ENCODE peak calls at places on chromosomes 5 and 9, in eight cellular contexts. O, Y, V, G, B, P, N and J are unnamed samples.

GRCh38 chr5:134406390-134406789 is 5.3 kb downstream of the CDKN2AIPNL start:
- DNase-seq in B (peak), V (no peak), G (no peak), N (no peak), Y (no peak), O (no peak), P (no peak), J (no peak)

GRCh38 chr5:139272471-139273321 is 20.8 kb upstream of the MATR3 start:
- DNase-seq in V (peak), B (peak), G (no peak), Y (peak), N (peak), P (peak), O (no peak), J (peak)

GRCh38 chr5:2658421-2658820 is 93.1 kb downstream of the IRX2 start:
- DNase-seq in P (no peak), B (peak), N (no peak), V (no peak), O (no peak), G (no peak), Y (no peak), J (no peak)

GRCh38 chr5:18977880-18978279 is 1010.1 kb downstream of the CDH18 start:
- DNase-seq in P (no peak), G (no peak), O (no peak), Y (no peak), B (no peak), V (no peak), N (no peak), J (no peak)

GRCh38 chr5:107704686-107705389 is 34.1 kb upstream of the EFNA5 start:
- DNase-seq in O (no peak), N (no peak), V (peak), B (peak), G (no peak), Y (no peak), P (no peak), J (no peak)

GRCh38 chr5:75168026-75168750 is 68.5 kb downstream of the ANKRD31 start:
- DNase-seq in G (no peak), Y (no peak), P (no peak), B (no peak), V (no peak), O (no peak), N (no peak), J (no peak)

GRCh38 chr9:4986783-4987182 is 1.7 kb downstream of the JAK2 start:
- DNase-seq in G (no peak), P (no peak), V (no peak), B (no peak), O (no peak), N (no peak), Y (no peak), J (no peak)

GRCh38 chr9:30522486-30522885 is 1862.0 kb upstream of the ACO1 start:
- DNase-seq in V (no peak), Y (no peak), N (no peak), B (no peak), G (no peak), O (no peak), P (no peak), J (no peak)

GRCh38 chr5:134582941-134583340 is 49.7 kb downstream of the SAR1B start:
- DNase-seq in N (no peak), B (no peak), O (no peak), V (no peak), P (no peak), G (no peak), Y (no peak), J (no peak)

GRCh38 chr5:316210-317085 is 5.1 kb upstream of the AHRR start:
- DNase-seq in N (no peak), G (no peak), B (no peak), Y (no peak), V (no peak), P (no peak), O (no peak), J (no peak)

GRCh38 chr5:156383510-156383909 is 56.5 kb downstream of the SGCD start:
- DNase-seq in B (peak), V (peak), Y (no peak), O (no peak), P (no peak), N (peak), G (no peak), J (no peak)

GRCh38 chr5:172765766-172766286 is 5.2 kb downstream of the DUSP1 start:
- DNase-seq in N (peak), G (no peak), B (peak), V (peak), P (no peak), Y (peak), O (no peak), J (no peak)

GRCh38 chr9:76310577-76310976 is 83.6 kb downstream of the RFK start:
- DNase-seq in V (no peak), Y (no peak), P (no peak), G (no peak), N (no peak), B (no peak), O (no peak), J (no peak)

GRCh38 chr5:15009420-15009819 is 137.8 kb upstream of the ANKH start:
- DNase-seq in Y (peak), P (no peak), O (no peak), B (peak), V (peak), N (peak), G (no peak), J (no peak)

GRCh38 chr9:128193469-128194096 is 2.2 kb upstream of the CIZ1 start:
- DNase-seq in B (no peak), O (no peak), N (no peak), G (no peak), Y (no peak), V (no peak), P (no peak), J (no peak)
- H3K4me3 ChIP-seq in B (peak), O (no peak), N (no peak), G (peak), Y (no peak), V (no peak), P (no peak), J (no peak)

DNA sequence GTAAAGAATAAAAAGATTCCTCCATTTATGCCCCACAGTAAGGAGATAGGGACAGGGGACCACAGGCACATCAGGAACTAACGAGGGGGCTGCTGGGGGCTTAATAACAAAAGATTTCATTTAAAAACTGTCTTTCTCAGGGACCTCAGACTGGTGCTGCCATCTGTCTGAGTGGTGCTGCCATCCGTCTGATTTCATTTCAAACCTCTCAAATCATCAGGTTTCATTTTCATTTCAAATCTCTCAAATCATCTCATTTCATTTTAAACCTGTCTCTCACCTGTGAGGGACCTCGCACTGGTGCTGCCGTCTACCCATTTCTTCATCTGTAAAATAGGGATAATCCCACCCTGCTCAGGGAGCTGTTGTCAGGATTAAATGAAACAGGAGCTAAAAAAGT is 45.9 kb downstream of the ADRA1B start:
- DNase-seq in O (no peak), G (no peak), Y (no peak), P (no peak), B (no peak), N (no peak), V (no peak), J (peak)
- H3K4me3 ChIP-seq in O (no peak), G (no peak), Y (no peak), P (no peak), B (no peak), N (no peak), V (no peak), J (no peak)

DNA sequence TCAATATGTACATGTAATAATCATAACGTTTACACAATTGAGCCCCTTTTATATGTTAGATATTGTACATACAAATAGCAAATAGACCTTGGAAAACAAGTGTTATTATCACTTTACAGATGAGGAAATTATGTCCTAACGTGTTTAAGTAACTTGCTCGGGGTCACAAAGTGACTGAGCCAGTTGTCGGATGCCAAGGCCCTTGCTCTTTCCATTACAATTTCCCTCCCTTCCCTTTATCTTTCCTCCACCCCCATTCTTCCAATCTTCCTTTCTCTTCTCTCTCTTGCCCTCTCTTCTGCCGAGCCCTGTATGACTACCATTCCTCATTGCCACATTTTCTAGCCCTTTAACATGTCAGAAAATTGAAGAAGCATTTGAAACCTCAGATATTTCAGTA is 34.4 kb upstream of the RAD23B start:
- DNase-seq in P (no peak), Y (no peak), N (no peak), O (no peak), B (no peak), G (no peak), V (no peak), J (no peak)
- H3K4me3 ChIP-seq in P (no peak), Y (no peak), N (no peak), O (no peak), B (no peak), G (no peak), V (no peak), J (no peak)

GRCh38 chr5:145911164-145911563 is 25.2 kb upstream of the SH3RF2 start:
- DNase-seq in V (no peak), G (no peak), O (no peak), Y (no peak), B (no peak), P (no peak), N (no peak), J (no peak)

GRCh38 chr5:145912019-145912418 is 24.4 kb upstream of the SH3RF2 start:
- DNase-seq in O (no peak), Y (no peak), G (no peak), N (no peak), V (no peak), B (no peak), P (no peak), J (no peak)

GRCh38 chr5:145915970-145916638 is 20.3 kb upstream of the SH3RF2 start:
- DNase-seq in O (no peak), G (no peak), V (no peak), B (no peak), Y (no peak), P (no peak), N (no peak), J (no peak)

GRCh38 chr5:145913701-145914100 is 22.7 kb upstream of the SH3RF2 start:
- DNase-seq in V (no peak), N (no peak), B (no peak), Y (no peak), P (no peak), O (no peak), G (no peak), J (no peak)

GRCh38 chr5:145912594-145912993 is 23.8 kb upstream of the SH3RF2 start:
- DNase-seq in V (no peak), Y (no peak), P (no peak), B (no peak), G (no peak), N (no peak), O (no peak), J (no peak)
- H3K4me3 ChIP-seq in V (no peak), Y (no peak), P (no peak), B (no peak), G (no peak), N (no peak), O (no peak), J (no peak)